ENCODE peak calls at places on chromosomes 7 and 10, in seven cellular contexts. E is C1 segment of cervical spinal cord, H is ascending aorta, K is Ammon's horn, W is WERI-Rb-1, M is activated B cell treated with CpG ODN at 0.5 μM for 24 hours, Y is amniotic epithelial cell. R is an unnamed sample.

GRCh38 chr10:103661951-103662405 is 168.5 kb downstream of the NEURL1 start:
- DNase-seq in K (no peak), M (no peak), W (no peak), H (no peak), E (no peak), Y (no peak), R (no peak)

GRCh38 chr10:86135191-86135590 is 231.4 kb downstream of the GRID1 start:
- DNase-seq in K (no peak), E (no peak), M (no peak), H (no peak), W (no peak), Y (no peak), R (no peak)

GRCh38 chr10:122648599-122649428 is 50.8 kb downstream of the C10orf120 start:
- DNase-seq in W (peak), E (no peak), Y (peak), K (peak), M (no peak), H (no peak), R (peak)

GRCh38 chr7:69738396-69738889 is 140.2 kb downstream of the AUTS2 start:
- DNase-seq in E (no peak), M (no peak), W (peak), H (no peak), K (no peak), Y (no peak), R (peak)

GRCh38 chr7:157318015-157318706 is 18.6 kb upstream of the DNAJB6 start:
- DNase-seq in H (no peak), Y (no peak), K (no peak), M (no peak), E (no peak), W (no peak), R (no peak)

GRCh38 chr10:5775705-5776104 is 37.5 kb downstream of the GDI2 start:
- DNase-seq in M (peak), W (no peak), E (no peak), H (no peak), Y (no peak), K (peak), R (no peak)

GRCh38 chr10:121559321-121559720 is 38.9 kb downstream of the FGFR2 start:
- DNase-seq in E (no peak), W (peak), Y (no peak), M (no peak), K (no peak), H (no peak), R (peak)

GRCh38 chr7:143426479-143427142 is 16.6 kb upstream of the TAS2R60 start:
- DNase-seq in W (no peak), M (no peak), E (no peak), K (no peak), Y (no peak), H (no peak), R (no peak)

GRCh38 chr7:147483634-147484292 is 1106.8 kb upstream of the C7orf33 start:
- DNase-seq in E (no peak), W (no peak), M (no peak), K (no peak), H (no peak), Y (peak), R (no peak)

GRCh38 chr7:31734456-31734855 is 47.4 kb downstream of the PPP1R17 start:
- DNase-seq in W (no peak), K (no peak), E (no peak), H (no peak), M (no peak), Y (no peak), R (no peak)

GRCh38 chr7:155930061-155930460 is 117.8 kb upstream of the SHH start:
- DNase-seq in K (no peak), Y (no peak), M (no peak), H (peak), W (no peak), E (no peak), R (no peak)

GRCh38 chr7:100220833-100221718 is 1.3 kb downstream of the PVRIG start:
- DNase-seq in E (no peak), H (no peak), Y (no peak), M (peak), K (no peak), W (no peak), R (no peak)

GRCh38 chr10:1418031-1418550 is 319.2 kb downstream of the ADARB2 start:
- DNase-seq in E (no peak), W (no peak), K (no peak), H (peak), Y (no peak), M (no peak), R (no peak)

GRCh38 chr7:114175140-114175539 is 239.5 kb upstream of the FOXP2 start:
- DNase-seq in W (no peak), M (no peak), K (no peak), Y (peak), H (no peak), E (no peak), R (no peak)

GRCh38 chr10:51896849-51897248 is 197.5 kb upstream of the CSTF2T start:
- DNase-seq in W (no peak), K (no peak), Y (peak), H (no peak), M (no peak), E (no peak), R (no peak)

GRCh38 chr7:71784781-71785180 is 627.4 kb downstream of the CALN1 start:
- DNase-seq in W (no peak), Y (no peak), M (no peak), E (no peak), K (no peak), H (peak), R (no peak)

GRCh38 chr7:155230169-155230593 is 67.5 kb upstream of the INSIG1 start:
- DNase-seq in M (no peak), K (peak), W (no peak), Y (peak), H (no peak), E (no peak), R (no peak)

GRCh38 chr10:16644146-16644545 is 122.5 kb upstream of the C1QL3 start:
- DNase-seq in E (no peak), M (no peak), Y (peak), K (no peak), W (no peak), H (no peak), R (no peak)

GRCh38 chr10:32054087-32054486 is 2.1 kb downstream of the KIF5B start:
- DNase-seq in Y (peak), E (no peak), H (no peak), K (peak), W (no peak), M (no peak), R (no peak)

GRCh38 chr7:47338031-47338430 is 243.9 kb downstream of the TNS3 start:
- DNase-seq in W (no peak), M (no peak), Y (no peak), H (no peak), K (no peak), E (no peak), R (no peak)

GRCh38 chr7:158821173-158822021 is 7.9 kb downstream of the ESYT2 start:
- DNase-seq in E (no peak), H (no peak), M (no peak), W (no peak), Y (peak), K (no peak), R (no peak)

GRCh38 chr10:109963439-109963838 is 40.1 kb upstream of the XPNPEP1 start:
- DNase-seq in W (peak), Y (no peak), M (no peak), H (no peak), E (peak), K (peak), R (no peak)

GRCh38 chr10:33484787-33485186 is 150.3 kb upstream of the NRP1 start:
- DNase-seq in Y (peak), W (no peak), E (no peak), M (no peak), K (no peak), H (no peak), R (no peak)

GRCh38 chr10:35794703-35795102 is 152.6 kb upstream of the FZD8 start:
- DNase-seq in K (no peak), Y (no peak), H (no peak), E (no peak), W (no peak), M (no peak), R (no peak)

GRCh38 chr7:67636363-67637355 is 640.0 kb downstream of the TYW1 start:
- DNase-seq in E (no peak), Y (no peak), M (no peak), W (peak), H (no peak), K (peak), R (no peak)

GRCh38 chr10:6778992-6779701 is 199.1 kb upstream of the PRKCQ start:
- DNase-seq in E (no peak), W (no peak), H (no peak), K (peak), Y (peak), M (no peak), R (no peak)

GRCh38 chr10:69715156-69715898 is 85.3 kb downstream of the FAM241B start:
- DNase-seq in M (no peak), Y (peak), K (no peak), W (no peak), E (no peak), H (peak), R (no peak)

GRCh38 chr7:112540839-112541577 is 60.2 kb downstream of the LSMEM1 start:
- DNase-seq in H (no peak), K (no peak), Y (no peak), E (no peak), M (no peak), W (no peak), R (no peak)

GRCh38 chr10:78337016-78337415 is 303.4 kb downstream of the RPS24 start:
- DNase-seq in W (no peak), K (no peak), H (peak), Y (no peak), M (no peak), E (no peak), R (no peak)

GRCh38 chr7:33905389-33906032 is at the start of gene BMPER:
- DNase-seq in H (no peak), W (peak), Y (peak), K (peak), M (no peak), E (peak), R (peak)

GRCh38 chr10:26697163-26697921 is at the start of gene PDSS1:
- DNase-seq in Y (peak), M (peak), K (peak), E (peak), W (peak), H (peak), R (peak)

GRCh38 chr7:13037216-13037615 is 349.8 kb downstream of the ARL4A start:
- DNase-seq in W (no peak), Y (no peak), E (no peak), K (no peak), M (no peak), H (no peak), R (no peak)

GRCh38 chr7:120725376-120726039 is 132.4 kb downstream of the TSPAN12 start:
- DNase-seq in H (no peak), M (no peak), K (no peak), W (no peak), E (peak), Y (peak), R (no peak)

GRCh38 chr10:123269675-123270074 is 115.5 kb downstream of the BUB3 start:
- DNase-seq in E (no peak), Y (no peak), H (no peak), K (no peak), W (no peak), M (no peak), R (no peak)

GRCh38 chr7:23546897-23547572 is 15.3 kb upstream of the TRA2A start:
- DNase-seq in E (peak), K (peak), Y (peak), H (peak), W (peak), M (peak), R (peak)

GRCh38 chr10:68348265-68348741 is 15.6 kb upstream of the PBLD start:
- DNase-seq in Y (peak), W (peak), M (no peak), E (no peak), K (peak), H (no peak), R (peak)

GRCh38 chr7:329691-330281 is 39.8 kb downstream of the FOXL3 start:
- DNase-seq in E (no peak), W (no peak), K (no peak), M (no peak), H (no peak), Y (no peak), R (no peak)